ENCODE peak calls at places on chromosomes 1 and 21, in four cellular contexts. P is foreskin fibroblast, F is heart right ventricle, I is astrocyte of the spinal cord. Q is an unnamed sample.

GRCh38 chr1:167186771-167187170 is 33.9 kb upstream of the POU2F1 start:
- DNase-seq in I (no peak), P (no peak), F (no peak), Q (no peak)

GRCh38 chr1:27372808-27373690 is 1.6 kb downstream of the FCN3 start:
- DNase-seq in F (no peak), P (no peak), I (no peak), Q (no peak)

GRCh38 chr1:221856188-221857093 is 114.6 kb upstream of the DUSP10 start:
- DNase-seq in P (peak), I (peak), F (no peak), Q (peak)

GRCh38 chr21:29443398-29444010 is 144.8 kb downstream of the BACH1 start:
- DNase-seq in P (no peak), I (no peak), F (no peak), Q (no peak)

GRCh38 chr1:109787211-109787844 is 23.6 kb upstream of the EPS8L3 start:
- DNase-seq in I (no peak), P (no peak), F (no peak), Q (peak)

GRCh38 chr1:35718492-35719336 is at the start of gene C1orf216:
- DNase-seq in F (peak), P (peak), I (peak), Q (peak)

GRCh38 chr1:159439422-159439821 is at the start of gene OR10J1:
- DNase-seq in F (no peak), P (no peak), I (no peak), Q (no peak)

GRCh38 chr21:42276076-42276475 is 39.1 kb downstream of the TFF3 start:
- DNase-seq in I (no peak), F (no peak), P (no peak), Q (no peak)

GRCh38 chr21:44892536-44893277 is 19.2 kb upstream of the PTTG1IP start:
- DNase-seq in F (peak), I (no peak), P (no peak), Q (peak)

GRCh38 chr21:28144653-28145052 is 848.0 kb downstream of the LTN1 start:
- DNase-seq in I (no peak), F (no peak), P (no peak), Q (no peak)

GRCh38 chr1:170545476-170545875 is 13.5 kb downstream of the GORAB start:
- DNase-seq in F (no peak), P (peak), I (peak), Q (peak)

GRCh38 chr21:17386498-17386897 is 126.3 kb upstream of the CXADR start:
- DNase-seq in P (no peak), F (no peak), I (no peak), Q (no peak)

GRCh38 chr21:45309541-45310381 is 22.1 kb upstream of the POFUT2 start:
- DNase-seq in I (no peak), P (no peak), F (no peak), Q (no peak)

GRCh38 chr1:177934461-177934860 is 35.4 kb downstream of the SEC16B start:
- DNase-seq in F (no peak), P (no peak), I (no peak), Q (no peak)

GRCh38 chr21:41121785-41122415 is 46.1 kb upstream of the BACE2 start:
- DNase-seq in I (peak), F (peak), P (peak), Q (peak)

GRCh38 chr1:30968220-30968971 is 59.8 kb upstream of the SDC3 start:
- DNase-seq in F (no peak), P (no peak), I (no peak), Q (peak)

GRCh38 chr1:63747445-63747844 is 26.4 kb upstream of the ROR1 start:
- DNase-seq in F (peak), I (peak), P (no peak), Q (no peak)

DNA sequence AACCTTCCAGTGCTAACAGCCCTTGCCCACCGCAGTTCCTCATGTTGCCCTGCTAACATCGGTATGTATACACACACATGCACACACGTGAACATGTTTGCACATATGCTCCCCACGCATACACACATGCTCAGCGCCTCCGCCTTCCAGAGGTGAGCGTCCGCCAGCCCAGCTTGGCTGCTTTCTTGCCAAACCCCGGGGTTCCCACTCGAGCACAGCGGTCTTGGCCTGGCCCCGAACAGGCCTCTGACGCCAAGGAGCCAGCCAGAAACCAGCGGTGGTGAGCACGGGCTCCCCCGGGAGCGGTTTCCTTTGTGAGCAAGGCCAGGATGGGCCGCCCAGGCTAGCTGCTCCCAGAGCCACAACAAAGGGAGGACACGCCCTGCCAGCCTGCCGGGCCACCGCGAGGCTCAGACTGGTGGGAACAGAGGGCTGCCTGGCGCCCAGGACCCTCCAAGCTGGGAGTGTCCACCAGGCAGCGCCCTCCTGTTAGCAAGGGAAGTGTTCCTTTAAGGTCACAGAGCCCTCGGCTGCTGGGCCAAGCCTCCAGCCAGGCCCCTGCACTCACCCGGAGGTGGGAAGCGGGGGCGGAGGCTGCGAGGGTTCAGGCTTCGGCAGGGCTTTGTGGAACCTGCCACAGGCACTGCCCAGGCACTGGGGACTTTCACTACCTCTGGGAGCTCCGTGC is 65.4 kb downstream of the ALPL start:
- DNase-seq in P (no peak), I (peak), F (peak), Q (no peak)
- TF ChIP-seq CTCF in P (no peak), I (no peak), F (peak), Q (no peak)

GRCh38 chr1:89720839-89721238 is 87.9 kb downstream of the LRRC8C start:
- DNase-seq in P (no peak), I (no peak), F (no peak), Q (no peak)
- H3K4me3 ChIP-seq in P (no peak), I (no peak), F (no peak), Q (no peak)

DNA sequence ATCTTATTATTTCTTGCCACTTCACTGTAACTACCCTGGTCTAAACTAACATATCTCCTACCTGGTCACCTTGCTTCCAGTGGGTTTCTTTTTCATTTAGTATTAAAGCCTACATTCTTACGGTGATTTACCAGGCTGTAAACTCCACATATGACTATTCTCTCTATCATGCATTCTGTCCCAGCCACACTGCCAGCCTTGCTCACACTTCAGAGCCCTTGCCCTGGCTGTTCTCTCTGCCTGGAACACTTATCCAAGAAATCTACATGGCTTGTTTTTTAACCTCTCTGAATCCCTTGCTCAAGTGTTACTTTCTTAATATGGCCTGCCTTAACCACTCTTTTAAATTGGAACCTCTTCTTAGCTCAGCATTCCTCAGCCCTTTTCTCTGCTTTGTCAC is 212.7 kb downstream of the GPR52 start:
- DNase-seq in I (no peak), P (no peak), F (no peak), Q (no peak)
- TF ChIP-seq CTCF in I (no peak), P (no peak), F (no peak), Q (no peak)

GRCh38 chr1:242449211-242449610 is 75.3 kb downstream of the PLD5 start:
- DNase-seq in F (no peak), I (no peak), P (no peak), Q (no peak)
- H3K4me3 ChIP-seq in F (no peak), I (no peak), P (no peak), Q (no peak)

GRCh38 chr21:32768530-32768929 is 3.0 kb downstream of the PAXBP1 start:
- DNase-seq in I (no peak), F (no peak), P (no peak), Q (no peak)

GRCh38 chr21:32770514-32771133 is 931 bp downstream of the PAXBP1 start:
- DNase-seq in F (no peak), I (peak), P (peak), Q (peak)

GRCh38 chr21:32776743-32777142 is 5.2 kb upstream of the PAXBP1 start:
- DNase-seq in F (no peak), I (no peak), P (no peak), Q (no peak)

GRCh38 chr21:32772281-32773047 is 909 bp upstream of the PAXBP1 start:
- DNase-seq in F (peak), I (no peak), P (peak), Q (peak)

DNA sequence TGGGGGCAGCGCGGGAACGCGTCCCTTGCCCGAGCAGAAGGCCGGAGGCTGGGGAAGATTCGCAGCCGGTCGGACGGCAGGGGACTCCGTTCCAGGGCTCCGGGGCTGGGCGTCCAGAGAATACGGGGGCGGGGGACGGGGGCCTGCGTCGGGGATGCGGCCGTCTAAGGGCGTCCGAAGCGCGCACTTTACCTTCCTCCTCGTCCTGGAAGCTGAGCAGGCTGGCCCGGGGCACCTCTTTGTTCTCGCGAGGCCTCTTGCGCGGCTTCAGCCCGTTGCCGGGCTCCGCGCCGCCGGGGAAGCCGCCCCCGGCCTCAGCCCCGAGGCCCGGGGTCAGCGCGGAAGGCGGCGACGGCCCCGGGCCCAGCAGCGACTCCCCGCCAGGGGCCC is 426 bp downstream of the PAXBP1 start:
- DNase-seq in I (peak), P (peak), F (peak), Q (peak)
- TF ChIP-seq CTCF in I (no peak), P (no peak), F (no peak), Q (no peak)

Q was measured in epithelial cell of esophagus.